ENCODE peak calls at places on chromosomes 7 and 10, in eight cellular contexts. One of them, this sample, is unnamed.

GRCh38 chr7:128911441-128912031 is 1.0 kb upstream of the KCP start:
- DNase-seq in foreskin fibroblast: no peak
- DNase-seq in fibroblast of the aortic adventitia: no peak
- DNase-seq in MM.1S: no peak
- DNase-seq in mucosa of descending colon: peak
- DNase-seq in astrocyte of the spinal cord: no peak
- DNase-seq in bronchial epithelial cell: no peak
- DNase-seq in lower leg skin: no peak
- DNase-seq in this sample: no peak

GRCh38 chr7:3176112-3176836 is 124.8 kb upstream of the SDK1 start:
- DNase-seq in bronchial epithelial cell: no peak
- DNase-seq in fibroblast of the aortic adventitia: no peak
- DNase-seq in lower leg skin: no peak
- DNase-seq in MM.1S: no peak
- DNase-seq in astrocyte of the spinal cord: no peak
- DNase-seq in foreskin fibroblast: no peak
- DNase-seq in mucosa of descending colon: no peak
- DNase-seq in this sample: no peak

GRCh38 chr7:114539575-114539974 is 125.0 kb downstream of the FOXP2 start:
- DNase-seq in mucosa of descending colon: no peak
- DNase-seq in fibroblast of the aortic adventitia: peak
- DNase-seq in astrocyte of the spinal cord: peak
- DNase-seq in foreskin fibroblast: peak
- DNase-seq in MM.1S: no peak
- DNase-seq in lower leg skin: no peak
- DNase-seq in bronchial epithelial cell: peak
- DNase-seq in this sample: no peak

GRCh38 chr7:66307591-66308215 is 102.6 kb downstream of the TPST1 start:
- DNase-seq in astrocyte of the spinal cord: peak
- DNase-seq in fibroblast of the aortic adventitia: peak
- DNase-seq in foreskin fibroblast: peak
- DNase-seq in MM.1S: no peak
- DNase-seq in mucosa of descending colon: no peak
- DNase-seq in lower leg skin: no peak
- DNase-seq in bronchial epithelial cell: peak
- DNase-seq in this sample: no peak

GRCh38 chr10:124106241-124106905 is 13.0 kb upstream of the CHST15 start:
- DNase-seq in bronchial epithelial cell: peak
- DNase-seq in astrocyte of the spinal cord: peak
- DNase-seq in mucosa of descending colon: no peak
- DNase-seq in fibroblast of the aortic adventitia: peak
- DNase-seq in MM.1S: peak
- DNase-seq in lower leg skin: peak
- DNase-seq in foreskin fibroblast: peak
- DNase-seq in this sample: peak

GRCh38 chr7:95330194-95331003 is 6.1 kb upstream of the PON1 start:
- DNase-seq in mucosa of descending colon: no peak
- DNase-seq in fibroblast of the aortic adventitia: peak
- DNase-seq in foreskin fibroblast: peak
- DNase-seq in astrocyte of the spinal cord: peak
- DNase-seq in lower leg skin: no peak
- DNase-seq in MM.1S: peak
- DNase-seq in bronchial epithelial cell: peak
- DNase-seq in this sample: no peak

GRCh38 chr10:78162867-78163266 is 129.2 kb downstream of the RPS24 start:
- DNase-seq in fibroblast of the aortic adventitia: no peak
- DNase-seq in astrocyte of the spinal cord: no peak
- DNase-seq in mucosa of descending colon: no peak
- DNase-seq in bronchial epithelial cell: peak
- DNase-seq in lower leg skin: no peak
- DNase-seq in MM.1S: no peak
- DNase-seq in foreskin fibroblast: no peak
- DNase-seq in this sample: no peak

GRCh38 chr7:3217166-3217565 is 83.9 kb upstream of the SDK1 start:
- DNase-seq in mucosa of descending colon: no peak
- DNase-seq in MM.1S: no peak
- DNase-seq in fibroblast of the aortic adventitia: peak
- DNase-seq in foreskin fibroblast: no peak
- DNase-seq in lower leg skin: no peak
- DNase-seq in astrocyte of the spinal cord: peak
- DNase-seq in bronchial epithelial cell: peak
- DNase-seq in this sample: no peak

GRCh38 chr10:124291009-124291671 is 127.6 kb downstream of the OAT start:
- DNase-seq in MM.1S: no peak
- DNase-seq in lower leg skin: peak
- DNase-seq in foreskin fibroblast: no peak
- DNase-seq in mucosa of descending colon: peak
- DNase-seq in bronchial epithelial cell: no peak
- DNase-seq in fibroblast of the aortic adventitia: no peak
- DNase-seq in astrocyte of the spinal cord: no peak
- DNase-seq in this sample: no peak

GRCh38 chr7:70717553-70718248 is 414.2 kb upstream of the GALNT17 start:
- DNase-seq in lower leg skin: no peak
- DNase-seq in MM.1S: no peak
- DNase-seq in foreskin fibroblast: no peak
- DNase-seq in bronchial epithelial cell: no peak
- DNase-seq in astrocyte of the spinal cord: no peak
- DNase-seq in mucosa of descending colon: no peak
- DNase-seq in fibroblast of the aortic adventitia: no peak
- DNase-seq in this sample: no peak

GRCh38 chr7:100159099-100159623 is 638 bp upstream of the TRAPPC14 start:
- DNase-seq in fibroblast of the aortic adventitia: no peak
- DNase-seq in foreskin fibroblast: no peak
- DNase-seq in bronchial epithelial cell: no peak
- DNase-seq in mucosa of descending colon: peak
- DNase-seq in MM.1S: no peak
- DNase-seq in astrocyte of the spinal cord: no peak
- DNase-seq in lower leg skin: no peak
- DNase-seq in this sample: no peak

GRCh38 chr7:132805766-132806165 is 229.5 kb upstream of the PLXNA4 start:
- DNase-seq in astrocyte of the spinal cord: no peak
- DNase-seq in foreskin fibroblast: no peak
- DNase-seq in fibroblast of the aortic adventitia: no peak
- DNase-seq in MM.1S: no peak
- DNase-seq in bronchial epithelial cell: no peak
- DNase-seq in mucosa of descending colon: no peak
- DNase-seq in lower leg skin: no peak
- DNase-seq in this sample: no peak

GRCh38 chr10:118729641-118730258 is 25.0 kb downstream of the CACUL1 start:
- DNase-seq in MM.1S: no peak
- DNase-seq in fibroblast of the aortic adventitia: no peak
- DNase-seq in astrocyte of the spinal cord: no peak
- DNase-seq in bronchial epithelial cell: peak
- DNase-seq in mucosa of descending colon: no peak
- DNase-seq in lower leg skin: no peak
- DNase-seq in foreskin fibroblast: no peak
- DNase-seq in this sample: no peak

GRCh38 chr7:28685291-28685659 is 272.9 kb downstream of the TRIL start:
- DNase-seq in bronchial epithelial cell: no peak
- DNase-seq in mucosa of descending colon: no peak
- DNase-seq in MM.1S: no peak
- DNase-seq in astrocyte of the spinal cord: no peak
- DNase-seq in foreskin fibroblast: peak
- DNase-seq in fibroblast of the aortic adventitia: no peak
- DNase-seq in lower leg skin: peak
- DNase-seq in this sample: no peak

GRCh38 chr10:85655394-85655793 is 711.2 kb downstream of the GRID1 start:
- DNase-seq in lower leg skin: no peak
- DNase-seq in fibroblast of the aortic adventitia: no peak
- DNase-seq in MM.1S: no peak
- DNase-seq in astrocyte of the spinal cord: peak
- DNase-seq in bronchial epithelial cell: no peak
- DNase-seq in mucosa of descending colon: no peak
- DNase-seq in foreskin fibroblast: no peak
- DNase-seq in this sample: no peak

GRCh38 chr10:108204528-108205313 is 1040.2 kb upstream of the SORCS1 start:
- DNase-seq in lower leg skin: no peak
- DNase-seq in bronchial epithelial cell: peak
- DNase-seq in fibroblast of the aortic adventitia: peak
- DNase-seq in MM.1S: peak
- DNase-seq in foreskin fibroblast: peak
- DNase-seq in mucosa of descending colon: no peak
- DNase-seq in astrocyte of the spinal cord: peak
- DNase-seq in this sample: no peak
- TF ChIP-seq CTCF in lower leg skin: no peak
- TF ChIP-seq CTCF in bronchial epithelial cell: peak
- TF ChIP-seq CTCF in fibroblast of the aortic adventitia: peak
- TF ChIP-seq CTCF in MM.1S: peak
- TF ChIP-seq CTCF in foreskin fibroblast: peak
- TF ChIP-seq CTCF in mucosa of descending colon: peak
- TF ChIP-seq CTCF in astrocyte of the spinal cord: peak
- TF ChIP-seq CTCF in this sample: peak

DNA sequence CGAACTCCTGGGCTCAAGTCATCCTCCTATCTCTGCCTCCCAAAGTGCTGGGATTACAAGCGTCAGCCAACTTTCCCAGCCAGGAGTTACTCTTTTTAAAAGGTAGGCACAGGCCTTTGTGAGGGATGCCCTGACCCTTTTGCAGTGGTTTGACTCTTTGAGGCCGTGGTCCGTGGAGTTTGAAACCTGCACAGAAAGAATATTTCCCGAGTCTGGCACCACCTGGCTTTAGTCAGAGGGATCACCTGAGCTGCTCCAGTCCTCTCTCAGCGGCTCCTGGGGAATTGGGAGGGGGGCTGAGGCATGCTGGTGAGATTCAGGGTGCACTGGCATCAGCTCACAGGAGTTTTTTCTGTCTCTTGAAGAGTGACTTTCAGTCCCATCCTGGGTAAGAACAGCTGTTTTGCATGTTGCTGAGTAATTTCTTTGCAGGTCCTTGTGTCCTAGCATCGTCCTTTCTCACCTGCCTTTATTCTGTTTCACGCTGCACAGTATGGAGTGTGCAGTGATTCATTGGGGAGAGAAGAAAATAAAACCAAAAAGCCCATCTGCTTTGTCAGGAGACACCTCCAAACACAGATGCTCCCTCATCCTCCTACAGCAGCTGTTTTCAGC is 284.5 kb downstream of the CAMK1D start:
- DNase-seq in foreskin fibroblast: no peak
- DNase-seq in bronchial epithelial cell: no peak
- DNase-seq in astrocyte of the spinal cord: no peak
- DNase-seq in lower leg skin: no peak
- DNase-seq in fibroblast of the aortic adventitia: no peak
- DNase-seq in MM.1S: no peak
- DNase-seq in mucosa of descending colon: no peak
- DNase-seq in this sample: no peak
- TF ChIP-seq CTCF in foreskin fibroblast: no peak
- TF ChIP-seq CTCF in bronchial epithelial cell: no peak
- TF ChIP-seq CTCF in astrocyte of the spinal cord: no peak
- TF ChIP-seq CTCF in lower leg skin: no peak
- TF ChIP-seq CTCF in fibroblast of the aortic adventitia: no peak
- TF ChIP-seq CTCF in MM.1S: no peak
- TF ChIP-seq CTCF in mucosa of descending colon: no peak
- TF ChIP-seq CTCF in this sample: no peak

DNA sequence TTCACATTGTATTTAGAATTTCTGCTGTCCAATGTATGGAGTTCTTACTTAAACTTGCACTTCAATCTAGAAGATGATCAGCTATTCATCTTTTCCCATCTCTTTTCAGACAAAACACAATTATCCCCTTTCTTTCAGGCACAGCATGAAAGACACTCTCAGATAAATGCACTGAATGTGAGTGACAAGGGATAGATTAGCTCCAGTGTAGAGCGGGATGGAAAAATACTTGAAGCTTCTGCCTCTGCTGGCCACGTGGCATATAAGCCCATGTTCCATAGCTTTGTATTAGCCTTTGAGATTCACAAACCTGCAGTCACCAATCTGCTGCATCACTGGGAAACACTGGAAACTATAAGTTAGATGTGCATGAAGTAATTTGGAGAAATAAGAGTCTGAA is 162.2 kb upstream of the FAM3C start:
- DNase-seq in mucosa of descending colon: no peak
- DNase-seq in lower leg skin: no peak
- DNase-seq in fibroblast of the aortic adventitia: no peak
- DNase-seq in astrocyte of the spinal cord: no peak
- DNase-seq in foreskin fibroblast: no peak
- DNase-seq in bronchial epithelial cell: no peak
- DNase-seq in MM.1S: no peak
- DNase-seq in this sample: no peak
- TF ChIP-seq CTCF in mucosa of descending colon: no peak
- TF ChIP-seq CTCF in lower leg skin: no peak
- TF ChIP-seq CTCF in fibroblast of the aortic adventitia: no peak
- TF ChIP-seq CTCF in astrocyte of the spinal cord: no peak
- TF ChIP-seq CTCF in foreskin fibroblast: no peak
- TF ChIP-seq CTCF in bronchial epithelial cell: no peak
- TF ChIP-seq CTCF in MM.1S: no peak
- TF ChIP-seq CTCF in this sample: no peak

GRCh38 chr10:92421550-92421949 is 130.6 kb downstream of the MARCHF5 start:
- DNase-seq in MM.1S: peak
- DNase-seq in mucosa of descending colon: no peak
- DNase-seq in bronchial epithelial cell: no peak
- DNase-seq in lower leg skin: no peak
- DNase-seq in astrocyte of the spinal cord: no peak
- DNase-seq in foreskin fibroblast: no peak
- DNase-seq in fibroblast of the aortic adventitia: no peak
- DNase-seq in this sample: no peak

GRCh38 chr10:92420554-92421275 is 129.7 kb downstream of the MARCHF5 start:
- DNase-seq in fibroblast of the aortic adventitia: no peak
- DNase-seq in astrocyte of the spinal cord: no peak
- DNase-seq in MM.1S: no peak
- DNase-seq in bronchial epithelial cell: no peak
- DNase-seq in foreskin fibroblast: no peak
- DNase-seq in lower leg skin: no peak
- DNase-seq in mucosa of descending colon: no peak
- DNase-seq in this sample: peak

GRCh38 chr10:92418891-92419290 is 127.9 kb downstream of the MARCHF5 start:
- DNase-seq in astrocyte of the spinal cord: no peak
- DNase-seq in MM.1S: no peak
- DNase-seq in lower leg skin: no peak
- DNase-seq in foreskin fibroblast: no peak
- DNase-seq in fibroblast of the aortic adventitia: no peak
- DNase-seq in bronchial epithelial cell: no peak
- DNase-seq in mucosa of descending colon: no peak
- DNase-seq in this sample: no peak

GRCh38 chr10:92418221-92418620 is 127.3 kb downstream of the MARCHF5 start:
- DNase-seq in MM.1S: no peak
- DNase-seq in mucosa of descending colon: no peak
- DNase-seq in bronchial epithelial cell: no peak
- DNase-seq in fibroblast of the aortic adventitia: no peak
- DNase-seq in lower leg skin: no peak
- DNase-seq in astrocyte of the spinal cord: no peak
- DNase-seq in foreskin fibroblast: no peak
- DNase-seq in this sample: no peak

DNA sequence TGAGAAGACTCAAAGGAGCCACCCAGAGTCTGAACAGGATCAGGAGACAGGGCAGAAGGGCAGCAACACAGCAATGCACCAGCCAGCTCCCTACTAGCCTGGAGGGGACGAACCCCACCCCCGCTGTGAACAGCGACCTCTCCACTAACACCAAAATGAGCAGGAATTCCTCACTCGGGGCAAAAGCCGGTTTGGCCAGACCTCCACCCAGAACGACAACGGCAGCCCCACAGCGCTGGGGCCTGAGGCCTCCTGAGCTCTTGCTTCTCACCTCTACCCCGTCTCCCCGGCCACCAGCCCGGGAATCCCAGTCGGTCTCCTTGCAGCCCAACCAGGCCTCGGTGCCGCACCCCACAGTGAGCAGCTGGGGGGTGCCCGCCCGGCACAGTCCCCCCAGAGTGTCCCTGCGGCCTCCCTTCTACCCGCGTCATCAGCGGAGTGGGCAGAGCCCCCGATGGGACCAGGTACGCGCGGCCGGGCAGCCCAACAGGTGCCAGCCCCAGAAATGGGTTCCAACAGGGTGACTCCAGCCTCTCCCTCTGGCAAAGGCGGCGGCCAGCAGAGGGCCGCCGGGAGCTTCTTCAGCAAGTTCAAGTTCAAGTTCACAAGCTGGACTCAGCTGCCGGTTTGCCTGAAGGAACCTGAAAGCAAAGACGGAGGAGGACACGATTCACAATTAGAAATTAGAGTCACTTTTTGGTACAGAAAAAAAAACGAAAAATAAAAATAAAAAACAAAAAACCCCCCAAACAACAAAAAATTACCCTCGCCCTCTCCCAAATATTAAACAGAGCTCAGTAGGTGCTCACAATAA is 129.0 kb downstream of the MARCHF5 start:
- DNase-seq in mucosa of descending colon: peak
- DNase-seq in MM.1S: no peak
- DNase-seq in fibroblast of the aortic adventitia: peak
- DNase-seq in foreskin fibroblast: peak
- DNase-seq in bronchial epithelial cell: no peak
- DNase-seq in astrocyte of the spinal cord: peak
- DNase-seq in lower leg skin: no peak
- DNase-seq in this sample: peak
- TF ChIP-seq CTCF in mucosa of descending colon: no peak
- TF ChIP-seq CTCF in MM.1S: no peak
- TF ChIP-seq CTCF in fibroblast of the aortic adventitia: peak
- TF ChIP-seq CTCF in foreskin fibroblast: peak
- TF ChIP-seq CTCF in bronchial epithelial cell: peak
- TF ChIP-seq CTCF in astrocyte of the spinal cord: peak
- TF ChIP-seq CTCF in lower leg skin: no peak
- TF ChIP-seq CTCF in this sample: peak